ENCODE peak calls at places on chromosomes 16 and 17, in eight cellular contexts. P is tibial artery, B is left ventricle myocardium inferior, Q is sigmoid colon, W is endothelial cell of umbilical vein, R is Peyer's patch, D is cardiac muscle cell, T is uterus. H is an unnamed sample.
A peak's percentile ranks its signal among the peaks of the same experiment; 100 is the strongest.

GRCh38 chr17:50961282-50962220 is 95.4 kb upstream of the TOB1 start:
- DNase-seq in P (no peak), B (no peak), Q (no peak), W (no peak), R (no peak), D (no peak), T (no peak), H (no peak)

GRCh38 chr17:45948881-45949624 is 50.0 kb upstream of the STH start:
- DNase-seq in P (peak; percentile 69), B (peak; percentile 78), Q (peak; percentile 86), W (peak; percentile 66), R (peak; percentile 34), D (peak; percentile 86), T (peak; percentile 77), H (peak; percentile 66)

GRCh38 chr16:17607624-17608023 is 136.9 kb upstream of the XYLT1 start:
- DNase-seq in P (no peak), B (no peak), Q (no peak), W (no peak), R (no peak), D (no peak), T (no peak), H (no peak)

GRCh38 chr17:31418773-31419350 is 27.4 kb downstream of the RAB11FIP4 start:
- DNase-seq in P (no peak), B (no peak), Q (no peak), W (no peak), R (no peak), D (no peak), T (no peak), H (no peak)

GRCh38 chr17:44549736-44550135 is 7.5 kb upstream of the FZD2 start:
- DNase-seq in P (no peak), B (no peak), Q (no peak), W (no peak), R (no peak), D (no peak), T (no peak), H (no peak)

GRCh38 chr16:76190480-76190879 is 86.7 kb upstream of the CNTNAP4 start:
- DNase-seq in P (no peak), B (no peak), Q (no peak), W (no peak), R (no peak), D (no peak), T (no peak), H (no peak)

GRCh38 chr16:77955127-77955526 is 67.2 kb upstream of the CLEC3A start:
- DNase-seq in P (no peak), B (no peak), Q (no peak), W (no peak), R (no peak), D (no peak), T (no peak), H (no peak)

GRCh38 chr17:63647936-63648335 is 25.7 kb downstream of the MAP3K3 start:
- DNase-seq in P (no peak), B (no peak), Q (no peak), W (no peak), R (no peak), D (no peak), T (no peak), H (no peak)

GRCh38 chr16:47977802-47978201 is 178.0 kb downstream of the ABCC12 start:
- DNase-seq in P (no peak), B (no peak), Q (no peak), W (no peak), R (no peak), D (no peak), T (no peak), H (no peak)

GRCh38 chr16:76614255-76614654 is 337.1 kb downstream of the CNTNAP4 start:
- DNase-seq in P (no peak), B (no peak), Q (no peak), W (no peak), R (no peak), D (no peak), T (no peak), H (no peak)

GRCh38 chr16:1466968-1467521 is 7.8 kb downstream of the CLCN7 start:
- DNase-seq in P (no peak), B (no peak), Q (no peak), W (no peak), R (no peak), D (no peak), T (no peak), H (no peak)

GRCh38 chr16:1464894-1465566 is 9.8 kb downstream of the CLCN7 start:
- DNase-seq in P (no peak), B (no peak), Q (no peak), W (no peak), R (no peak), D (no peak), T (no peak), H (no peak)

GRCh38 chr16:1464196-1464893 is 10.5 kb downstream of the CLCN7 start:
- DNase-seq in P (no peak), B (no peak), Q (no peak), W (no peak), R (no peak), D (no peak), T (no peak), H (no peak)

GRCh38 chr16:1466054-1466453 is 8.8 kb downstream of the CLCN7 start:
- DNase-seq in P (no peak), B (no peak), Q (no peak), W (no peak), R (no peak), D (no peak), T (no peak), H (no peak)

DNA sequence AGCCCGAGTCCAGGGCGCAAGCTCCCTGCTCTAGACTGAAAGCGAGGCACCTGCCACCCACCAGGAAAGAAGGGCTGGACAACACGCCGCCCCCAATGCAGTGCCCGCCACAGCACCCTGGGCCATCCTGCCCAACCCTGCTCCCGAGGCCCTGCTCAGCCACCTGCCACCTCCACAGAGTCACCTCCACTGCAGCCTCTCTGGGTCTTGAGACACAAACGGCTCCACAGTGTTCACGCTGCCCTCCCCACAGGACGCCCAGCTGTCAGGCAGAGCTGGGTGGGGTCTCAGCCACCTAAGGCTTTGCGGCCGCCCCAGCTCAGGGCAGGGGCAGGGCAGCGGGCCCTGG is 9.3 kb downstream of the CLCN7 start:
- DNase-seq in P (no peak), B (no peak), Q (no peak), W (no peak), R (no peak), D (no peak), T (no peak), H (no peak)
- H3K4me1 ChIP-seq in P (peaks cover 3% of the 10 kb centered on the region), B (peaks cover 24% of the 10 kb centered on the region), Q (peaks cover 8% of the 10 kb centered on the region), W (no peaks in the 10 kb centered on the region), R (no peaks in the 10 kb centered on the region), D (no peaks in the 10 kb centered on the region), T (no peaks in the 10 kb centered on the region), H (no peaks in the 10 kb centered on the region)

GRCh38 chr17:8965394-8966168 is at the start of gene PIK3R5:
- DNase-seq in P (peak; percentile 45), B (peak; percentile 50), Q (no peak), W (no peak), R (peak; percentile 90), D (peak; percentile 19), T (no peak), H (peak; percentile 68)
- TF ChIP-seq CTCF in P (no peak), B (no peak), Q (no peak), W (no peak), R (no peak), D (no peak), T (no peak), H (no peak)

GRCh38 chr17:29045734-29046133 is 2.8 kb downstream of the PIPOX start:
- DNase-seq in P (no peak), B (no peak), Q (no peak), W (no peak), R (no peak), D (no peak), T (no peak), H (no peak)

GRCh38 chr17:29045026-29045425 is 2.1 kb downstream of the PIPOX start:
- DNase-seq in P (no peak), B (no peak), Q (no peak), W (no peak), R (no peak), D (no peak), T (no peak), H (no peak)

GRCh38 chr17:29042679-29043538 is at the start of gene PIPOX:
- DNase-seq in P (no peak), B (no peak), Q (no peak), W (peak; percentile 54), R (peak; percentile 18), D (peak; percentile 85), T (no peak), H (peak; percentile 41)

GRCh38 chr17:29042026-29042678 is 789 bp upstream of the PIPOX start:
- DNase-seq in P (no peak), B (no peak), Q (no peak), W (no peak), R (no peak), D (no peak), T (no peak), H (no peak)

DNA sequence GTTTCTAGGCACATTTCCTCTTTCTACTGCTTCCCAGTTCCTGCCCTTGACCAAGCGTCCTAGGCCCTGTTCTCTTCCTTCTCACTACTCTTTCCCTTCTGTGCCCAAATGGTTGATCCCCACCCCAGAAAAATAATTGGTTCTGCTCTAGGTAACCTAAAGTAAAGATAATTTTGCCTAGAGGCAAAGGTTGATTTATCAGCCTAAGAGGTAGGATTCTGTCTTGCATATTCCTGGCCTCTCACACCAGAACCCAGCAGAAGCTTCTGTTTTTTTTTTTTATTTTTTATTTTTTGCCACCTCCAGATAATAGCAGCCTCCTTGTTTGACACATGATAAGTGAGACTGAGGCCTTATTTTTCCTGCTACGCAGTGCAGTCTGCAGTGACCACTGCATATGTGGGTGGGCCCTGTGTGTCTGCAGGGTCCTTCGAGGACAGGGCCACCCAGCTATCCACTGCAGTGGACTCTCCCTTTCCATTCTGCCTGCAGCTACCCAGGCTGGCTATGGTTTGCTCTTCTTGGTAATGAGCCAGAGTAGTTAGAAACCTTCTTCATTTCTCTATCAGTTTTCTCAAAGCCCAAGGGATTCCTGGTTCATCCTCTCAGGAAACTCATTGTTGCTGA is 711 bp downstream of the PIPOX start:
- DNase-seq in P (no peak), B (no peak), Q (no peak), W (no peak), R (no peak), D (no peak), T (no peak), H (no peak)
- H3K4me1 ChIP-seq in P (peaks cover 5% of the 10 kb centered on the region), B (peaks cover 9% of the 10 kb centered on the region), Q (no peaks in the 10 kb centered on the region), W (peaks cover 7% of the 10 kb centered on the region), R (peaks cover 7% of the 10 kb centered on the region), D (peaks cover 24% of the 10 kb centered on the region), T (no peaks in the 10 kb centered on the region), H (peaks cover 6% of the 10 kb centered on the region)

GRCh38 chr17:43031666-43032065 is 6.6 kb downstream of the RND2 start:
- DNase-seq in P (no peak), B (no peak), Q (no peak), W (no peak), R (no peak), D (no peak), T (no peak), H (no peak)

GRCh38 chr17:43030137-43030767 is 5.2 kb downstream of the RND2 start:
- DNase-seq in P (no peak), B (no peak), Q (no peak), W (no peak), R (no peak), D (no peak), T (no peak), H (no peak)

GRCh38 chr17:43039646-43040045 is 14.6 kb downstream of the RND2 start:
- DNase-seq in P (no peak), B (no peak), Q (no peak), W (no peak), R (no peak), D (no peak), T (no peak), H (no peak)

GRCh38 chr17:43034623-43035293 is 9.7 kb downstream of the RND2 start:
- DNase-seq in P (no peak), B (no peak), Q (no peak), W (no peak), R (no peak), D (no peak), T (no peak), H (no peak)

GRCh38 chr17:43033947-43034622 is 9.1 kb downstream of the RND2 start:
- DNase-seq in P (no peak), B (no peak), Q (no peak), W (no peak), R (no peak), D (peak; percentile 54), T (no peak), H (no peak)
- TF ChIP-seq CTCF in P (no peak), B (no peak), Q (no peak), W (no peak), R (no peak), D (no peak), T (no peak), H (no peak)

H was measured in lung.